ENCODE peak calls at places on chromosomes 2 and 18, in four cellular contexts. R, B, T and G are unnamed samples.

GRCh38 chr2:121707344-121707919 is 29.2 kb downstream of the NIFK start:
- DNase-seq in R (no peak), B (no peak), T (no peak), G (peak; percentile 50)

GRCh38 chr2:28904295-28904694 is 9.8 kb downstream of the WDR43 start:
- DNase-seq in R (no peak), B (peak; percentile 25), T (no peak), G (no peak)

GRCh38 chr2:207341816-207342215 is 176.1 kb upstream of the KLF7 start:
- DNase-seq in R (no peak), B (no peak), T (no peak), G (no peak)

GRCh38 chr2:72134997-72135800 is 12.5 kb downstream of the CYP26B1 start:
- DNase-seq in R (no peak), B (no peak), T (no peak), G (peak; percentile 52)

GRCh38 chr2:112075490-112076260 is 20.6 kb downstream of the TMEM87B start:
- DNase-seq in R (no peak), B (peak; percentile 45), T (no peak), G (no peak)

GRCh38 chr2:46893231-46893943 is 22.2 kb downstream of the MCFD2 start:
- DNase-seq in R (no peak), B (no peak), T (no peak), G (no peak)

GRCh38 chr2:46849080-46849715 is 66.4 kb downstream of the MCFD2 start:
- DNase-seq in R (no peak), B (peak; percentile 66), T (no peak), G (no peak)

GRCh38 chr18:63752661-63753060 is 22.6 kb upstream of the SERPINB7 start:
- DNase-seq in R (no peak), B (no peak), T (no peak), G (no peak)

GRCh38 chr2:66536290-66536673 is 101.4 kb downstream of the MEIS1 start:
- DNase-seq in R (no peak), B (no peak), T (no peak), G (no peak)

GRCh38 chr2:1751768-1752725 is 7.7 kb upstream of the PXDN start:
- DNase-seq in R (no peak), B (no peak), T (no peak), G (no peak)

GRCh38 chr2:176126929-176127768 is 2.4 kb upstream of the HOXD8 start:
- DNase-seq in R (peak; percentile 63), B (peak; percentile 72), T (peak; percentile 59), G (peak; percentile 66)

GRCh38 chr2:138267161-138267901 is 234.2 kb upstream of the SPOPL start:
- DNase-seq in R (no peak), B (peak; percentile 86), T (no peak), G (no peak)

GRCh38 chr2:159516241-159516758 is 100.0 kb downstream of the BAZ2B start:
- DNase-seq in R (no peak), B (peak; percentile 38), T (no peak), G (no peak)

GRCh38 chr2:10646153-10646552 is 43.6 kb downstream of the NOL10 start:
- DNase-seq in R (no peak), B (no peak), T (no peak), G (no peak)

GRCh38 chr2:234763051-234763909 is 188.5 kb upstream of the SH3BP4 start:
- DNase-seq in R (no peak), B (peak; percentile 82), T (no peak), G (no peak)

GRCh38 chr2:128412181-128412871 is 93.7 kb upstream of the HS6ST1 start:
- DNase-seq in R (no peak), B (peak; percentile 16), T (no peak), G (peak; percentile 6)

GRCh38 chr2:9950521-9951271 is 797 bp upstream of the GRHL1 start:
- DNase-seq in R (no peak), B (peak; percentile 25), T (peak; percentile 33), G (peak; percentile 85)

GRCh38 chr18:72898870-72899840 is 31.4 kb upstream of the NETO1 start:
- DNase-seq in R (no peak), B (no peak), T (no peak), G (no peak)

GRCh38 chr2:75406138-75406537 is 154.6 kb downstream of the EVA1A start:
- DNase-seq in R (no peak), B (no peak), T (no peak), G (no peak)

GRCh38 chr2:57878573-57878910 is 168.1 kb upstream of the VRK2 start:
- DNase-seq in R (no peak), B (no peak), T (no peak), G (no peak)

GRCh38 chr2:130795431-130795830 is 40.1 kb downstream of the AMER3 start:
- DNase-seq in R (no peak), B (no peak), T (no peak), G (no peak)

GRCh38 chr2:10136187-10136934 is 13.8 kb downstream of the RRM2 start:
- DNase-seq in R (no peak), B (no peak), T (no peak), G (no peak)

GRCh38 chr2:159457589-159457988 is 158.8 kb downstream of the BAZ2B start:
- DNase-seq in R (no peak), B (no peak), T (no peak), G (no peak)

GRCh38 chr2:12177052-12177994 is 430.9 kb downstream of the LPIN1 start:
- DNase-seq in R (peak; percentile 67), B (peak; percentile 72), T (peak; percentile 58), G (no peak)

GRCh38 chr18:76450452-76450851 is 44.6 kb downstream of the ZNF516 start:
- DNase-seq in R (no peak), B (peak; percentile 67), T (no peak), G (no peak)

GRCh38 chr2:10301946-10302478 is 692 bp upstream of the HPCAL1 start:
- DNase-seq in R (no peak), B (no peak), T (no peak), G (no peak)

GRCh38 chr2:111164078-111164477 is 43.4 kb downstream of the BCL2L11 start:
- DNase-seq in R (no peak), B (no peak), T (no peak), G (no peak)

GRCh38 chr2:157596992-157597681 is 31.5 kb downstream of the ACVR1C start:
- DNase-seq in R (no peak), B (peak; percentile 20), T (no peak), G (peak; percentile 67)

GRCh38 chr2:29744976-29745375 is 176.4 kb downstream of the ALK start:
- DNase-seq in R (no peak), B (no peak), T (no peak), G (no peak)

GRCh38 chr2:34234823-34235222 is 635.7 kb upstream of the FAM98A start:
- DNase-seq in R (no peak), B (no peak), T (no peak), G (no peak)

GRCh38 chr2:17199741-17200140 is 318.5 kb downstream of the RAD51AP2 start:
- DNase-seq in R (no peak), B (no peak), T (no peak), G (no peak)

GRCh38 chr2:110095994-110096633 is 19.5 kb downstream of the MALL start:
- DNase-seq in R (no peak), B (no peak), T (no peak), G (no peak)

GRCh38 chr2:231373786-231374185 is 21.7 kb upstream of the B3GNT7 start:
- DNase-seq in R (no peak), B (no peak), T (no peak), G (no peak)

GRCh38 chr2:169116993-169117392 is 47.6 kb downstream of the DHRS9 start:
- DNase-seq in R (no peak), B (no peak), T (no peak), G (no peak)

GRCh38 chr2:231130657-231131056 is 5.8 kb upstream of the HTR2B start:
- DNase-seq in R (no peak), B (no peak), T (no peak), G (no peak)

GRCh38 chr2:27353762-27354596 is 2.6 kb downstream of the GTF3C2 start:
- DNase-seq in R (no peak), B (peak; percentile 32), T (no peak), G (no peak)

GRCh38 chr2:145597809-145598208 is 1077.9 kb upstream of the ZEB2 start:
- DNase-seq in R (no peak), B (peak; percentile 85), T (no peak), G (no peak)

GRCh38 chr2:127208313-127208712 is 11.8 kb downstream of the CYP27C1 start:
- DNase-seq in R (no peak), B (peak; percentile 29), T (no peak), G (no peak)

GRCh38 chr2:120293123-120293990 is 40.7 kb downstream of the RALB start:
- DNase-seq in R (no peak), B (peak; percentile 8), T (no peak), G (no peak)
- H3K4me3 ChIP-seq in R (no peak overlapping the region), B (no peak overlapping the region), T (no peak overlapping the region), G (no peak overlapping the region)

GRCh38 chr2:31696068-31696467 is 115.3 kb upstream of the SRD5A2 start:
- DNase-seq in R (no peak), B (no peak), T (no peak), G (no peak)
- H3K9me3 ChIP-seq in R (peaks cover 14% of the 10 kb centered on the region), B (no peaks in the 10 kb centered on the region), T (peaks cover 34% of the 10 kb centered on the region), G (no peaks in the 10 kb centered on the region)

GRCh38 chr18:26723986-26724385 is 141.5 kb downstream of the AQP4 start:
- DNase-seq in R (no peak), B (no peak), T (no peak), G (no peak)
- TF ChIP-seq CTCF in R (no peak), B (no peak), T (no peak), G (no peak)

DNA sequence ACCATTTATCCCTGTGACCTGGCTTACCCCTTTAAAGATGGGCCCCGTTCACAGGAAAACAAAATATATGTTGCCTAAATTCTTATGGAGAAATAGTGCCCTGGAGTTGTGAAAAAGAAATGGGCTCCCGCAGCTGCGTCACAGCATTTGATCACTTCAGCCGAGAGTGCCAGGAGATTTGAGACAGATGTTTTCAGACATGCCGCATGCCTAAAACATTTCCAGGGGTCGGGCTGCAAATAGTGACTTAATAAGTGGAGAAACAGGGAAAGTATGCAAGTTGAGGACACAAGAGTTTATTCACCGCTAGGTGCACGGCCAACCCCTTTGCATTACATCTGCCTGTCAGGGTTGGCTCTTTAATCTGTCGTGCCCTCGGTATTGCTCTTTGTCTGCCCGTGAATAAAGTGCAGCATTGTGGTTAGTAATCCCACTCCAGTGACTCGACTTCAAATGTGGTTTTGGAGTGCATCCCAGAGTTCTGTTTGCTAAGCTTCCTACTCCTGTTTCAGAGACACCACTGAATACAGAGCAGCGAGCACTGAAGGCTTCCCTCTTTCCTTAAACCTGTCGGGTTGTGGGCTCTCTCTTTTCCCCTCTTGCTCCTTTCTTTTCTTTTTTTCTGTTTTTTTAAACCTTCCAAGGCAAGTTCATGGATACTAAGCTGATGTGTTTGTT is 187.5 kb downstream of the LTBP1 start:
- DNase-seq in R (peak; percentile 75), B (peak; percentile 97), T (peak; percentile 65), G (no peak)
- H3K4me3 ChIP-seq in R (peak overlapping the region; percentile 61), B (no peak overlapping the region), T (peak overlapping the region; percentile 65), G (no peak overlapping the region)

DNA sequence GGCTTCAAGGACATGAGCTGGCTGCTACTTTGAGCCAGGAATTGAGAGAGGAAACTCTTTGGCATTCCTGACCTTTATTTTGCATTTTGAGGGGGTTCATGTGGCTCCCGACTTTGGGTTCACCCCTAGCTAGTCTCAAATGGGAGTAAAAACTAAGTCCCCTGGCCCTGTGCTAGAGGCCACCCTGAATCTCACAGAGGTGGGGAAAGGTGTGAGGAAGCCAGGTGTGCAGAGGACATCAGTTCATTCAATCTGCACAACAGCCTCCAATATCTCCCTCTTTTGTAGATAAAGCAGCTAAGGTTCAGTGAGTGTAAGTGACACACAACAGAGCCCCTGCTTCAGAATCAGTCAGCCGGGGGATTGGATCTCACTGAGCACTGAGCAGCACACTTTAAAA is 325.7 kb downstream of the DCDC2C start:
- DNase-seq in R (no peak), B (no peak), T (no peak), G (no peak)
- H3K9me3 ChIP-seq in R (no peaks in the 10 kb centered on the region), B (no peaks in the 10 kb centered on the region), T (no peaks in the 10 kb centered on the region), G (no peaks in the 10 kb centered on the region)